ENCODE peak calls at places on chromosomes 7 and 10, in four cellular contexts. S is HepG2, P is K562, O is HCT116. D is an unnamed sample.

GRCh38 chr10:44749141-44749540 is 162.0 kb upstream of the TMEM72 start:
- DNase-seq in S (no peak), P (no peak), O (no peak), D (no peak)

GRCh38 chr10:46035923-46036849 is 5.8 kb upstream of the NCOA4 start:
- DNase-seq in S (peak; percentile 90), P (no peak), O (no peak), D (no peak)

GRCh38 chr10:32961892-32962369 is 3.9 kb upstream of the ITGB1 start:
- DNase-seq in S (peak; percentile 57), P (peak; percentile 15), O (peak; percentile 69), D (no peak)

GRCh38 chr7:128017880-128018845 is 13.1 kb downstream of the LRRC4 start:
- DNase-seq in S (no peak), P (no peak), O (no peak), D (no peak)

GRCh38 chr10:33134011-33134751 is 176.2 kb upstream of the ITGB1 start:
- DNase-seq in S (peak; percentile 42), P (no peak), O (peak; percentile 99), D (peak; percentile 95)

GRCh38 chr7:16644624-16644986 is 949 bp downstream of the ANKMY2 start:
- DNase-seq in S (peak; percentile 9), P (peak; percentile 79), O (no peak), D (no peak)

GRCh38 chr10:48691812-48692528 is 7.3 kb downstream of the WDFY4 start:
- DNase-seq in S (no peak), P (no peak), O (no peak), D (no peak)

GRCh38 chr7:79292834-79293233 is 160.6 kb downstream of the MAGI2 start:
- DNase-seq in S (no peak), P (no peak), O (no peak), D (no peak)

GRCh38 chr10:100784126-100784525 is 38.7 kb downstream of the PAX2 start:
- DNase-seq in S (no peak), P (no peak), O (no peak), D (no peak)

GRCh38 chr7:143396625-143397556 is 11.8 kb downstream of the EPHA1 start:
- DNase-seq in S (no peak), P (no peak), O (no peak), D (no peak)

GRCh38 chr10:58665361-58665760 is 152.7 kb downstream of the BICC1 start:
- DNase-seq in S (no peak), P (no peak), O (no peak), D (no peak)

GRCh38 chr7:106009511-106010226 is 46.6 kb downstream of the CDHR3 start:
- DNase-seq in S (no peak), P (peak; percentile 92), O (peak; percentile 63), D (peak; percentile 35)

GRCh38 chr10:89278034-89278535 is 23.8 kb upstream of the IFIT2 start:
- DNase-seq in S (peak; percentile 81), P (no peak), O (peak; percentile 67), D (peak; percentile 94)

GRCh38 chr7:18125536-18125935 is 97.9 kb upstream of the PRPS1L1 start:
- DNase-seq in S (no peak), P (no peak), O (no peak), D (no peak)

GRCh38 chr7:73908123-73908611 is 47.2 kb downstream of the TMEM270 start:
- DNase-seq in S (no peak), P (no peak), O (no peak), D (no peak)

GRCh38 chr7:147711429-147711828 is 879.1 kb upstream of the C7orf33 start:
- DNase-seq in S (no peak), P (no peak), O (no peak), D (no peak)

GRCh38 chr10:93899109-93899508 is 5.3 kb downstream of the SLC35G1 start:
- DNase-seq in S (no peak), P (no peak), O (no peak), D (no peak)

GRCh38 chr7:193538-194256 is 1.3 kb downstream of the FAM20C start:
- DNase-seq in S (no peak), P (no peak), O (no peak), D (no peak)

GRCh38 chr10:5349362-5349761 is 15.4 kb upstream of the UCN3 start:
- DNase-seq in S (no peak), P (no peak), O (no peak), D (no peak)

GRCh38 chr7:131657881-131658280 is 101.5 kb upstream of the PODXL start:
- DNase-seq in S (no peak), P (no peak), O (no peak), D (no peak)

GRCh38 chr7:3712841-3713240 is 411.8 kb downstream of the SDK1 start:
- DNase-seq in S (no peak), P (no peak), O (no peak), D (no peak)

GRCh38 chr7:33674804-33675411 is 230.4 kb upstream of the BMPER start:
- DNase-seq in S (no peak), P (no peak), O (no peak), D (no peak)

GRCh38 chr10:73859441-73860049 is 14.8 kb downstream of the CAMK2G start:
- DNase-seq in S (no peak), P (no peak), O (no peak), D (no peak)

GRCh38 chr7:143002106-143002505 is 24.8 kb downstream of the OR9A2 start:
- DNase-seq in S (no peak), P (peak; percentile 63), O (peak; percentile 24), D (no peak)

GRCh38 chr7:26454180-26454579 is 162.5 kb downstream of the SNX10 start:
- DNase-seq in S (no peak), P (no peak), O (no peak), D (no peak)

GRCh38 chr7:102892631-102893278 is 20.0 kb upstream of the LRRC17 start:
- DNase-seq in S (no peak), P (no peak), O (no peak), D (no peak)

GRCh38 chr7:4682621-4683042 is 537 bp downstream of the FOXK1 start:
- DNase-seq in S (no peak), P (peak; percentile 44), O (no peak), D (no peak)

GRCh38 chr10:52783726-52784125 is 11.1 kb upstream of the MBL2 start:
- DNase-seq in S (no peak), P (no peak), O (no peak), D (no peak)

GRCh38 chr7:38178695-38179344 is 775 bp downstream of the STARD3NL start:
- DNase-seq in S (no peak), P (no peak), O (no peak), D (no peak)

GRCh38 chr7:151726875-151727578 is 149.9 kb downstream of the PRKAG2 start:
- DNase-seq in S (no peak), P (no peak), O (no peak), D (no peak)

GRCh38 chr7:157952050-157952667 is 615.4 kb downstream of the DNAJB6 start:
- DNase-seq in S (no peak), P (no peak), O (no peak), D (no peak)

GRCh38 chr7:151485006-151485732 is 34.5 kb downstream of the RHEB start:
- DNase-seq in S (no peak), P (peak; percentile 55), O (peak; percentile 29), D (no peak)

GRCh38 chr10:125977206-125977605 is 80.8 kb downstream of the FANK1 start:
- DNase-seq in S (no peak), P (peak; percentile 7), O (peak; percentile 22), D (no peak)

GRCh38 chr10:101018600-101019439 is 12.1 kb downstream of the PDZD7 start:
- DNase-seq in S (peak; percentile 72), P (peak; percentile 86), O (peak; percentile 72), D (no peak)

GRCh38 chr7:2508327-2509231 is 11.0 kb upstream of the LFNG start:
- DNase-seq in S (no peak), P (peak; percentile 38), O (no peak), D (no peak)

GRCh38 chr10:102775973-102776669 is 32.4 kb downstream of the WBP1L start:
- DNase-seq in S (peak; percentile 36), P (peak; percentile 24), O (no peak), D (no peak)
- TF ChIP-seq SIN3A in S (no peak), P (no peak), O (no peak), D (no peak)

GRCh38 chr7:52854681-52855080 is 180.8 kb upstream of the POM121L12 start:
- DNase-seq in S (no peak), P (no peak), O (no peak), D (no peak)
- TF ChIP-seq TCF7L2 in S (no peak), P (no peak), O (no peak), D (no peak)

DNA sequence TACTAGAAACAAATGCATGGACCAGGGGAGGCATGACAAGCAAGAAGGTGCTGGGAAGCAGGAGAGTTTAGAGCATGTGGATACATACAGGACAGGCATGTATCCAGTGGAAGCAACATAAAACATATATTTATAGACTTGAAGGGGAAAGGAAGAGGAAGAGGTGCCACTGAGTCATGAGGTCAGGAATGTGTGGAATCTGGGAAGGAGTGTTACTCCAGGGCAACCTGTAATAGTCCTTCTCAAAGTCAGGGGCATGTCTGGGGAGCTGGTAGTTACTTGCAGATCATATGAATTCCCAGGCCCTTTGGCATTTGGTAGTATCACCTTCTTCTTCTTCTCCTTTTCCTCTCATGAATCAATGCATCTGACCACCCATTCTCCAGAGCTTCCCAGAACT is 246.6 kb downstream of the XPNPEP1 start:
- DNase-seq in S (no peak), P (no peak), O (no peak), D (no peak)
- TF ChIP-seq SIN3A in S (no peak), P (no peak), O (no peak), D (no peak)

GRCh38 chr10:10596256-10596655 is 421.4 kb upstream of the CELF2 start:
- DNase-seq in S (no peak), P (no peak), O (no peak), D (no peak)
- TF ChIP-seq TCF7L2 in S (no peak), P (no peak), O (no peak), D (no peak)

GRCh38 chr10:86871563-86872183 is 85.7 kb downstream of the MMRN2 start:
- DNase-seq in S (peak; percentile 20), P (no peak), O (no peak), D (no peak)
- TF ChIP-seq SIN3A in S (no peak), P (no peak), O (no peak), D (no peak)

GRCh38 chr7:139094030-139094429 is 15.5 kb downstream of the ZC3HAV1 start:
- DNase-seq in S (no peak), P (no peak), O (no peak), D (no peak)

GRCh38 chr7:139091677-139091996 is 17.9 kb downstream of the ZC3HAV1 start:
- DNase-seq in S (no peak), P (no peak), O (no peak), D (no peak)

GRCh38 chr7:139095194-139095659 is 14.3 kb downstream of the ZC3HAV1 start:
- DNase-seq in S (no peak), P (peak; percentile 64), O (no peak), D (no peak)

GRCh38 chr7:139094596-139094995 is 14.9 kb downstream of the ZC3HAV1 start:
- DNase-seq in S (no peak), P (no peak), O (no peak), D (no peak)

DNA sequence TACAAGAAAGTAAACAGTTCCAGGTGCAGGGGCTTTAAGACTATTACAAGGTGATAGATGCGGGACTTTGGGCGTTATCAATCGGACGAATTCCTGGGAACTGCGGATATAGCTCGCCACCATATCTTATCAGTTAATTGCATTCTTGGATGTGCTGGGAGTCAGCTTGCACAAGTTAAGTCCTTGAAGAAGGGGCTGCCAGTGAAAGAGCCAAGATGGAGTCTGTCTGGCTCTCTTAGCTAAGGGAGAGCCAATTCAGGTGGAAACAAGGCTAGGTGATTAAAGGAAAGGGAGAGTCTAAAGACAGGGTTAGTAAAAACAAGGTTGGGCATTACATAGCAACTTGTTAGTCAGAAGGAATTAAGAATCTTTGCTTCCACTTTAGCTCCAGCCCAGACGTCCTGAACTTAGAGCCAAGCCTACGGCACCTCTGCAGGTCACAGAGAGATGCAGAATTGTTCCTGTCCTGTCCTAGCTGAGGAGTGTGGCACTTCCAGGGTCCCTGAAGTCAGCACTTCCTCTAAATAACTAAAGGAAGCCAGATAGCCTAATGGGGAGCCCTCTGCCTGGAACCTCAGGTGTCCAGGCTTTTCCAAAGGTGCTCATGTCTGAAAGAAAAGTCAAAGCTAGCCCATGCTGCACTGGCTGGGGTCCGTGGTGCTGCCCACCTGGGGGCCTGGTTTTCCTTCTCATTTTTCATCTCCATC is 17.3 kb downstream of the ZC3HAV1 start:
- DNase-seq in S (no peak), P (no peak), O (no peak), D (no peak)
- TF ChIP-seq TCF7L2 in S (no peak), P (no peak), O (no peak), D (no peak)